ENCODE peak calls at places on chromosome 13, in eight cellular contexts. O is tibial nerve, K is GM12865, T is bronchial epithelial cell, C is cardiac fibroblast, R is fibroblast of the aortic adventitia, Q is mucosa of descending colon, J is A549. F is an unnamed sample.

GRCh38 chr13:24272452-24273161 is 36.8 kb upstream of the C1QTNF9 start:
- DNase-seq in R (no peak), Q (peak), J (no peak), K (peak), C (no peak), T (peak), O (no peak), F (no peak)

GRCh38 chr13:20547479-20547908 is 19.5 kb upstream of the IFT88 start:
- DNase-seq in J (peak), K (no peak), R (no peak), C (no peak), T (no peak), Q (no peak), O (no peak), F (no peak)

GRCh38 chr13:54337526-54337925 is 1308.9 kb downstream of the OLFM4 start:
- DNase-seq in J (no peak), O (no peak), R (no peak), T (no peak), K (no peak), C (no peak), Q (no peak), F (no peak)

GRCh38 chr13:45238945-45239795 is 38.3 kb upstream of the KCTD4 start:
- DNase-seq in C (peak), O (no peak), R (peak), K (no peak), T (peak), Q (no peak), J (no peak), F (peak)

GRCh38 chr13:57716295-57716694 is 84.8 kb downstream of the PCDH17 start:
- DNase-seq in K (no peak), C (no peak), O (no peak), Q (no peak), R (no peak), T (peak), J (no peak), F (no peak)

GRCh38 chr13:23547000-23547590 is 23.1 kb upstream of the TNFRSF19 start:
- DNase-seq in T (no peak), C (peak), O (no peak), Q (no peak), K (no peak), J (no peak), R (peak), F (peak)

GRCh38 chr13:99063952-99064351 is 86.1 kb upstream of the DOCK9 start:
- DNase-seq in Q (no peak), T (no peak), K (peak), R (no peak), J (no peak), O (no peak), C (peak), F (no peak)

GRCh38 chr13:30639671-30640070 is 22.0 kb downstream of the USPL1 start:
- DNase-seq in J (no peak), O (no peak), K (no peak), R (peak), C (peak), Q (no peak), T (no peak), F (peak)

GRCh38 chr13:23876265-23876664 is 12.9 kb downstream of the MIPEP start:
- DNase-seq in R (peak), T (no peak), C (peak), O (no peak), J (peak), Q (no peak), K (peak), F (peak)

GRCh38 chr13:45055902-45056648 is 64.2 kb upstream of the GTF2F2 start:
- DNase-seq in T (peak), K (no peak), Q (no peak), J (no peak), C (peak), R (peak), O (peak), F (peak)

GRCh38 chr13:30859326-30859725 is 46.7 kb upstream of the MEDAG start:
- DNase-seq in T (peak), K (no peak), C (no peak), O (no peak), Q (no peak), R (no peak), J (no peak), F (no peak)

GRCh38 chr13:100442095-100442832 is 146.3 kb downstream of the GGACT start:
- DNase-seq in O (no peak), K (no peak), Q (no peak), C (no peak), T (no peak), R (no peak), J (no peak), F (no peak)

GRCh38 chr13:49858183-49858856 is 65.8 kb upstream of the KPNA3 start:
- DNase-seq in K (no peak), R (peak), J (peak), O (no peak), T (peak), C (peak), Q (no peak), F (peak)

GRCh38 chr13:110474713-110475112 is 86.8 kb downstream of the RAB20 start:
- DNase-seq in Q (no peak), T (no peak), O (no peak), K (no peak), J (no peak), R (no peak), C (no peak), F (no peak)

GRCh38 chr13:79434578-79434977 is 28.5 kb upstream of the RBM26 start:
- DNase-seq in R (peak), O (no peak), K (no peak), T (no peak), C (peak), Q (no peak), J (no peak), F (no peak)

GRCh38 chr13:51136276-51136980 is 25.4 kb upstream of the C13orf42 start:
- DNase-seq in R (no peak), Q (no peak), O (no peak), T (no peak), K (no peak), J (no peak), C (no peak), F (no peak)

GRCh38 chr13:90686438-90686837 is 661.0 kb upstream of the MIR17HG start:
- DNase-seq in Q (no peak), R (peak), K (no peak), J (peak), C (peak), T (peak), O (no peak), F (peak)

GRCh38 chr13:84951128-84951527 is 848.1 kb downstream of the SLITRK6 start:
- DNase-seq in J (no peak), R (no peak), Q (no peak), K (no peak), C (no peak), O (no peak), T (peak), F (no peak)

GRCh38 chr13:105139380-105140285 is 1395.8 kb downstream of the EFNB2 start:
- DNase-seq in O (peak), R (peak), C (peak), K (peak), J (peak), Q (peak), T (peak), F (peak)
- H3K4me3 ChIP-seq in O (no peak), R (no peak), C (peak), K (peak), J (peak), Q (no peak), T (no peak), F (peak)

DNA sequence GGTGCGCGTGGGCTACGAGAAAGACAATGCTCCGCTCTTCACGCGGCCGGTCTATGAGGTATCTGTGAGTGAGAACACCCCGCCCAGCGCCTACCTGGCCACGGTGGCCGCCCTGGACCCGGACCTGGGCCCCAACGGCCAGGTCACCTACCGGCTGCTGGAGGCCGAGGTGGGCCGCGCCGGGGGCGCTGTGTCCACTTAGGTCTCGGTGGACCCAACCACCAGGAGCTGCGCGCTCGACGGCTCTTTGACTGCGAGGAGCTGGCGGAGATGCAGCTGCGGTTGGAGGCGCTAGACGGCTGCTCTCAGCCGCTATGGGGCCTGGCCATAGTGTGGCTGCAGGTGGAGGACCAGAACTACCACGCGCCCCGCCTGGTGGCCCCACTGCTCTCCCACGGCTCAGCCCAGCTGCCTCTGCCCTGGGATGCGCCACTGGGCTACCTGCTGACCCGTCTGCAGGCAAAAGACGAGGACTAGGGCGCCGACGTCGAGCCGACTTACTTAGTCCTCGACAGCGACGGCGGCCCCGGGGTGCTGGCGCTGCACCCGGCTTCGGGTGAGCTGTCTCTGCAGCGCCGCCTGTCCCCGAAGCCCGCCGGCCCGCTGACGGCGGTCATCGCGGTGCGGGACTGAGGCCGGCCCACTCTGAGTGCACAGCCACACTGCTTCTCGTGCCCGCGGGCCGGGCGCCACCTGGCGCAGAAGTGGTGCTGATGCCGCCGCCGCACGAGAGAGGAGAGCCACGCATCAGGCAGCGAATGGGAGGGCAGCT is 173.0 kb downstream of the OLFM4 start:
- DNase-seq in T (no peak), K (no peak), Q (peak), O (no peak), J (no peak), R (no peak), C (no peak), F (no peak)
- TF ChIP-seq CTCF in T (peak), K (no peak), Q (no peak), O (no peak), J (no peak), R (no peak), C (no peak), F (no peak)

DNA sequence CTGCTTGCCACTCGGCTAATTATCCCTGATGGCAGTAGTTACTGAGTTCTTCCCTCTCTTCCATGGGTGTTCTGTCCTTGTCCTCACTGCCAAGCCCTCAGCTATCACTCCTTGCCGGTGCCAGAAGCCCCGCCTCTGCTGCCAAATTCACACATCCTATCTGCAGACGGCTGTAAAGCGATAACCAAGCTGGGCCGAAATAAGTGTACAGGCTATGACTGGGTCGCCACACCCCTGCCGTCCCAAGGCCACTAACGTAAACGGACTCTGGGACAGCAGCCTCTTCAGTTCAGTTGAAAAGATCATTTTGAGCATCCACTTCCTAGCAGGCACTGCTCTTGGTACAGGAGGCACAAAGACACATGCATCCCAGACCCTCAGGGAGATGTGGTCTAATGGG is 13.3 kb downstream of the SLC7A1 start:
- DNase-seq in O (no peak), T (no peak), R (no peak), J (no peak), K (no peak), Q (peak), C (no peak), F (no peak)
- H3K4me3 ChIP-seq in O (no peak), T (no peak), R (no peak), J (no peak), K (no peak), Q (no peak), C (no peak), F (no peak)

GRCh38 chr13:33606692-33607091 is 211.3 kb upstream of the RFC3 start:
- DNase-seq in K (no peak), O (no peak), Q (no peak), C (peak), J (peak), R (no peak), T (no peak), F (no peak)
- TF ChIP-seq CTCF in K (no peak), O (no peak), Q (no peak), C (no peak), J (peak), R (no peak), T (no peak), F (no peak)

GRCh38 chr13:26758496-26759155 is 2.0 kb downstream of the GPR12 start:
- DNase-seq in J (no peak), T (no peak), R (no peak), O (no peak), C (no peak), Q (no peak), K (no peak), F (no peak)

GRCh38 chr13:26760835-26761582 is 423 bp upstream of the GPR12 start:
- DNase-seq in K (no peak), C (no peak), J (no peak), T (no peak), O (no peak), Q (no peak), R (no peak), F (no peak)

GRCh38 chr13:26759156-26759906 is 1.3 kb downstream of the GPR12 start:
- DNase-seq in K (no peak), C (no peak), J (no peak), O (no peak), Q (no peak), R (no peak), T (no peak), F (no peak)

GRCh38 chr13:26759907-26760834 is at the start of gene GPR12:
- DNase-seq in J (no peak), Q (no peak), K (no peak), O (no peak), C (peak), R (peak), T (no peak), F (peak)
- H3K4me3 ChIP-seq in J (peak), Q (no peak), K (no peak), O (peak), C (no peak), R (peak), T (no peak), F (peak)

DNA sequence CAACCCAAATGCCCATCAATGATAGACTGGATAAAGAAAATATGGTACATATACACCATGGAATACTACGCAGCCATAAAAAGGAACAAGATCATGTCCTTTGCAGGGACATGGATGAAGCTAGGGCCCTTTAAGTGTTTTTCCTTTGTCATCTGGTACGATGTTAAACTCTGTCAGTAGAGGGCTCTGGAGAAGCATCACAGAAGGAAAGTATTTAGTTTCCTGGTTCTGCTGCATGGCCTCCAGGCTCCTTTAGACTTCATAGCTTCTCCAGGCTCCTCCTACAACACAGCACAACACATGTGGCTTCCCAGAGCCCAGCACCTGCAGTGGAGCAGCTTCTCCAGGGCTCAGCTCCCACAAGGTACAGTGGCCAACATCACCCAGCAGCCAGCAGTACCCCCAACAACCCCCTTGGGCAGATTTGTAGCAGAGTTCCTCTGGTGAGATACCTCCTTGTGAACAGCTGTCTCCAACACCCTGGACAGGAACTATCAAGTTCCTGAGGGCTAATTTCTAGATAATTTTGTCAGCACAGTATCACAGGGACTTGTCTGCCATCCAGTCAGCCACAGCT is 63.4 kb downstream of the KCTD12 start:
- DNase-seq in C (peak), Q (peak), T (peak), R (peak), J (peak), O (no peak), K (peak), F (peak)
- TF ChIP-seq CTCF in C (peak), Q (peak), T (peak), R (peak), J (no peak), O (no peak), K (peak), F (peak)

GRCh38 chr13:74243637-74244526 is 109.7 kb upstream of the KLF12 start:
- DNase-seq in T (peak), O (no peak), K (no peak), R (peak), J (no peak), C (peak), Q (no peak), F (peak)
- H3K4me3 ChIP-seq in T (no peak), O (no peak), K (no peak), R (no peak), J (no peak), C (no peak), Q (no peak), F (no peak)

DNA sequence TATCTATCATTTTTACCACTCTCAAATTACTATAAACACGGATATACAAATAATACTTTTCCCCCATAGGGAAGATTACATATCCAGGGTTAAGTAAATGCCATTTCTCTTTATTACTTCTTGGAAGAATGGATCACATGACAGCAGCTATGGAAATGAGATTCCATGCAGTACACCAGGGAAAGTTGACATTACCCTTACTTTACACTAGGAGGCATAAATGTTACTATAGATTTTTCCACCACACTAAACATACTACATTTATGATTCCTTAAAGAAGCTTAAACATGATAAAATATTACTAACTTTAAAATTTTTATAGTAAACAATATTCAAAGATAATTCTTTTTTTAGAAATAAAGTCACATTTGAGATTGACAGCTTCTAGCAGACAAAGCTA is 611.4 kb downstream of the PCDH9 start:
- DNase-seq in Q (no peak), R (peak), C (peak), T (peak), J (peak), K (no peak), O (no peak), F (peak)
- TF ChIP-seq CTCF in Q (no peak), R (peak), C (peak), T (peak), J (peak), K (no peak), O (no peak), F (peak)

DNA sequence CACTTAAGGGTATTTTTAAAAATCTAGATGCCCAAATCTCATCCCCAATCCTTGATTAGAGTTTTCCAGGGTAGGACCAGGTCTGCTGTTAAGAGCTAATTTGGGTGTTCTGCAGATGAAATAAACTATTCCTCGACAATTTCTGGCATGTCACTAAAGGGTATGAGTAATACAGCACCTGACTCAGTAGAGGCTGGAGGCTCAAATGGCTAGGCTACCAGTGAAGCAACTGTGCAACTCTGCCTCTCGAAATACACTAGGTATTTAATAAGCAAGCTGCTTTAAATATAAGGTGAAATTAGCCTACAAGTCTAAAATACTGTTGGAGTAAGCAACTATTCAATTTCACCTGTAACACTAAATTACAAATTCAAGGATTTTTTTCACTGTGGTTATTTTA is 1.5 kb downstream of the RNF6 start:
- DNase-seq in K (no peak), J (no peak), T (peak), O (no peak), R (peak), C (peak), Q (no peak), F (peak)
- H3K4me3 ChIP-seq in K (peak), J (peak), T (peak), O (peak), R (peak), C (peak), Q (no peak), F (peak)

DNA sequence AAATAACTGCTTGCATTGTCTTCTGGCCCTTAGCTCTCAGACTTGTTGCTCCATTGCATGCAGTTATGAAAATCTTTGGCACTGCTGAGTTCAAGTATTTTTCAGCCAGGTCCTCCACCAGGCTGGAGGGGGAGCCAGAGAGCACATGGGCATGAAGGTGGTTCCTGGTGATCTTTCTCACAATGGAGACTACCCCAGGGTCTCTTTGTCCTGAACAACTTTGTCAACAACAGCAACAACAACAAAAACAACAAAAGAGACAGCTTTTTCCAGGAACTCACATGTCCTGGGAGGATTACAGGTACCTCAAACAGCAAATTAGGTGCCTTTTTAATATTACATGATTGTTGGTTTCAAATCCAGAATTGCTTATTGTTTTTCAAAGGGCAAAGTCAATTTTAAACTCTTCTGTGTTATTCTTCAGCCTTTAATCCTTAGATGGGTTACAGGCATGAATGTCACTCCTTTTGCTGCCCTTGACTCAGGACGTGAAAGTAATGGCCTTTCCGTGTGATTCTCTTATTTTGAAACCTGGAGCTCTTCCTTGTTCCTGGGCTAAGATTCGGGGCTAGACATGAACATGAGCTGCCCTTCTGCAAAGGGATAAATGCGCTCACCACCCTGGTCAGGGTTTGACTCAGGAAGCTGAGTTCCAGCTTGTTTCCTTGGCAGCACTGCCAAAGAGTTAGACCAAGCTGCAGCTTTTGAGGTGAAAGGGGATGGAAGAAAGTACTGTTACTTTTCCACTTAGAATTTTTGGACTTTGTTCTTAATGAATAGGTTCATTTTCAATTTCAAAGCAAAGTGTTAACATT is 1.8 kb downstream of the RGCC start:
- DNase-seq in Q (peak), T (peak), R (peak), J (peak), O (no peak), K (peak), C (peak), F (peak)
- TF ChIP-seq CTCF in Q (peak), T (peak), R (peak), J (peak), O (peak), K (peak), C (peak), F (peak)

F was measured in AG10803.